ENCODE peak calls at places on chromosomes 7 and 10, in six cellular contexts. D is amygdala; O is stimulated activated CD4-positive, alpha-beta T cell treated with anti-CD3 and anti-CD28 coated beads, Interleukin-4, amount 100 ng/mL, for 24 hours; T is mucosa of gallbladder; Q is activated T-helper 1 cell treated with anti-CD3 and anti-CD28 coated beads, Interleukin-12 subunit alpha, Interleukin-12 subunit beta, Interleukin-2, Interleukin-4 antibody, amounts not matched to agents 30 ng/mL and 10 ng/mL and 1 ng/mL, durations not matched to agents 14 hours and 24 hours and 36 hours; R is memory B cell. I is an unnamed sample.

GRCh38 chr10:124447741-124448466 is 1.9 kb downstream of the NKX1-2 start:
- DNase-seq in D (no peak), O (no peak), T (no peak), Q (no peak), R (no peak), I (no peak)

GRCh38 chr7:6648066-6648814 is 11.1 kb downstream of the ZNF316 start:
- DNase-seq in D (no peak), O (no peak), T (no peak), Q (no peak), R (no peak), I (no peak)

GRCh38 chr10:113616244-113617074 is 47.4 kb downstream of the NRAP start:
- DNase-seq in D (no peak), O (no peak), T (no peak), Q (no peak), R (no peak), I (no peak)

GRCh38 chr10:94412439-94412838 is 10.1 kb downstream of the TBC1D12 start:
- DNase-seq in D (no peak), O (no peak), T (no peak), Q (no peak), R (no peak), I (no peak)

GRCh38 chr7:84108119-84108518 is 86.5 kb downstream of the SEMA3A start:
- DNase-seq in D (no peak), O (no peak), T (no peak), Q (no peak), R (no peak), I (no peak)

GRCh38 chr10:35492387-35493195 is 112.5 kb upstream of the GJD4 start:
- DNase-seq in D (no peak), O (no peak), T (no peak), Q (no peak), R (no peak), I (no peak)

GRCh38 chr10:963613-964012 is 24.6 kb upstream of the GTPBP4 start:
- DNase-seq in D (no peak), O (no peak), T (no peak), Q (no peak), R (no peak), I (no peak)

GRCh38 chr10:62584216-62584615 is 210.0 kb downstream of the ZNF365 start:
- DNase-seq in D (no peak), O (no peak), T (no peak), Q (no peak), R (no peak), I (no peak)

GRCh38 chr10:23172846-23173548 is 19.1 kb upstream of the PTF1A start:
- DNase-seq in D (no peak), O (no peak), T (no peak), Q (no peak), R (no peak), I (no peak)

GRCh38 chr7:143973870-143974446 is 19.3 kb downstream of the OR2F1 start:
- DNase-seq in D (no peak), O (no peak), T (no peak), Q (no peak), R (no peak), I (no peak)

GRCh38 chr10:83539528-83540308 is 599.6 kb upstream of the GHITM start:
- DNase-seq in D (no peak), O (no peak), T (peak), Q (no peak), R (no peak), I (no peak)

GRCh38 chr7:146683439-146683838 is 566.8 kb downstream of the CNTNAP2 start:
- DNase-seq in D (no peak), O (no peak), T (no peak), Q (no peak), R (no peak), I (no peak)

GRCh38 chr10:15262036-15262713 is 93.7 kb upstream of the NMT2 start:
- DNase-seq in D (no peak), O (no peak), T (peak), Q (no peak), R (no peak), I (no peak)

GRCh38 chr7:73606801-73607691 is 17.3 kb downstream of the MLXIPL start:
- DNase-seq in D (peak), O (peak), T (no peak), Q (peak), R (peak), I (peak)

GRCh38 chr10:1540144-1540543 is 197.2 kb downstream of the ADARB2 start:
- DNase-seq in D (no peak), O (no peak), T (no peak), Q (no peak), R (no peak), I (no peak)

GRCh38 chr7:51229620-51230323 is 86.8 kb downstream of the COBL start:
- DNase-seq in D (no peak), O (no peak), T (no peak), Q (no peak), R (no peak), I (no peak)

GRCh38 chr10:21260060-21260792 is 265.3 kb downstream of the SKIDA1 start:
- DNase-seq in D (no peak), O (no peak), T (peak), Q (no peak), R (no peak), I (no peak)

GRCh38 chr7:35260254-35260653 is 6.4 kb upstream of the TBX20 start:
- DNase-seq in D (no peak), O (no peak), T (no peak), Q (no peak), R (no peak), I (no peak)

GRCh38 chr10:118966131-118967125 is 63.1 kb upstream of the NANOS1 start:
- DNase-seq in D (no peak), O (no peak), T (no peak), Q (no peak), R (no peak), I (no peak)

GRCh38 chr10:101995451-101996063 is 60.4 kb downstream of the ARMH3 start:
- DNase-seq in D (no peak), O (no peak), T (no peak), Q (no peak), R (no peak), I (no peak)

GRCh38 chr10:61899045-61899444 is 2.5 kb upstream of the ARID5B start:
- DNase-seq in D (no peak), O (no peak), T (no peak), Q (no peak), R (no peak), I (no peak)

GRCh38 chr7:67878808-67879207 is 882.2 kb downstream of the TYW1 start:
- DNase-seq in D (no peak), O (no peak), T (no peak), Q (no peak), R (no peak), I (no peak)

I was measured in type B pancreatic cell.